ENCODE peak calls at places on chromosome 20, in nine cellular contexts. P, M, J, B, W, G, O, R and U are unnamed samples.

GRCh38 chr20:21027569-21027968 is 78.6 kb downstream of the LINC00237 start:
- DNase-seq in W (peak), P (no peak), M (no peak), G (no peak), J (peak), R (no peak), B (no peak), O (no peak), U (no peak)

GRCh38 chr20:19138758-19139157 is 73.7 kb upstream of the SLC24A3 start:
- DNase-seq in M (no peak), W (no peak), G (no peak), R (no peak), J (no peak), B (no peak), P (no peak), O (no peak), U (no peak)

GRCh38 chr20:57614490-57615471 is 5.4 kb downstream of the ZBP1 start:
- DNase-seq in O (no peak), P (no peak), M (no peak), J (no peak), R (no peak), B (no peak), G (no peak), W (no peak), U (no peak)

GRCh38 chr20:23870461-23870860 is 9.1 kb downstream of the CST5 start:
- DNase-seq in G (no peak), J (no peak), W (no peak), R (no peak), O (no peak), M (no peak), P (no peak), B (no peak), U (no peak)

GRCh38 chr20:6920991-6921613 is 153.6 kb downstream of the BMP2 start:
- DNase-seq in G (no peak), M (no peak), B (no peak), O (no peak), J (peak), W (peak), P (no peak), R (no peak), U (no peak)

GRCh38 chr20:37777556-37777955 is 83.7 kb downstream of the CTNNBL1 start:
- DNase-seq in J (no peak), O (no peak), R (no peak), M (no peak), B (no peak), G (no peak), W (peak), P (no peak), U (no peak)

GRCh38 chr20:44025756-44026155 is 111.1 kb downstream of the TOX2 start:
- DNase-seq in M (no peak), B (no peak), R (no peak), J (no peak), W (no peak), P (no peak), O (no peak), G (no peak), U (no peak)

GRCh38 chr20:58175425-58175824 is 53.0 kb downstream of the ANKRD60 start:
- DNase-seq in G (no peak), J (no peak), M (no peak), O (no peak), W (no peak), R (no peak), B (no peak), P (no peak), U (no peak)

GRCh38 chr20:60214901-60215522 is 256.8 kb downstream of the CDH26 start:
- DNase-seq in B (no peak), G (no peak), O (no peak), R (no peak), M (no peak), W (no peak), J (no peak), P (no peak), U (no peak)

GRCh38 chr20:40314278-40314677 is 374.8 kb downstream of the MAFB start:
- DNase-seq in M (no peak), P (no peak), O (no peak), J (no peak), R (no peak), W (no peak), G (no peak), B (no peak), U (no peak)

GRCh38 chr20:29296256-29297230 is 1960.9 kb upstream of the DEFB115 start:
- DNase-seq in B (no peak), G (no peak), W (no peak), M (no peak), J (no peak), O (no peak), P (no peak), R (peak), U (no peak)

GRCh38 chr20:59307270-59307669 is 6.9 kb downstream of the EDN3 start:
- DNase-seq in J (no peak), O (no peak), R (no peak), P (no peak), B (no peak), W (no peak), M (no peak), G (no peak), U (no peak)

GRCh38 chr20:64052987-64053840 is 3.8 kb upstream of the SOX18 start:
- DNase-seq in G (no peak), J (no peak), R (no peak), W (no peak), B (no peak), O (no peak), P (no peak), M (no peak), U (no peak)

GRCh38 chr20:64052326-64052722 is 2.9 kb upstream of the SOX18 start:
- DNase-seq in B (no peak), P (no peak), M (no peak), G (no peak), O (no peak), W (no peak), R (no peak), J (no peak), U (no peak)

GRCh38 chr20:64055893-64056638 is 6.6 kb upstream of the SOX18 start:
- DNase-seq in W (peak), R (no peak), B (peak), O (peak), G (no peak), P (peak), J (peak), M (no peak), U (peak)

GRCh38 chr20:64055396-64055892 is 6.0 kb upstream of the SOX18 start:
- DNase-seq in P (no peak), W (no peak), G (no peak), R (no peak), M (no peak), B (no peak), O (no peak), J (no peak), U (no peak)

DNA sequence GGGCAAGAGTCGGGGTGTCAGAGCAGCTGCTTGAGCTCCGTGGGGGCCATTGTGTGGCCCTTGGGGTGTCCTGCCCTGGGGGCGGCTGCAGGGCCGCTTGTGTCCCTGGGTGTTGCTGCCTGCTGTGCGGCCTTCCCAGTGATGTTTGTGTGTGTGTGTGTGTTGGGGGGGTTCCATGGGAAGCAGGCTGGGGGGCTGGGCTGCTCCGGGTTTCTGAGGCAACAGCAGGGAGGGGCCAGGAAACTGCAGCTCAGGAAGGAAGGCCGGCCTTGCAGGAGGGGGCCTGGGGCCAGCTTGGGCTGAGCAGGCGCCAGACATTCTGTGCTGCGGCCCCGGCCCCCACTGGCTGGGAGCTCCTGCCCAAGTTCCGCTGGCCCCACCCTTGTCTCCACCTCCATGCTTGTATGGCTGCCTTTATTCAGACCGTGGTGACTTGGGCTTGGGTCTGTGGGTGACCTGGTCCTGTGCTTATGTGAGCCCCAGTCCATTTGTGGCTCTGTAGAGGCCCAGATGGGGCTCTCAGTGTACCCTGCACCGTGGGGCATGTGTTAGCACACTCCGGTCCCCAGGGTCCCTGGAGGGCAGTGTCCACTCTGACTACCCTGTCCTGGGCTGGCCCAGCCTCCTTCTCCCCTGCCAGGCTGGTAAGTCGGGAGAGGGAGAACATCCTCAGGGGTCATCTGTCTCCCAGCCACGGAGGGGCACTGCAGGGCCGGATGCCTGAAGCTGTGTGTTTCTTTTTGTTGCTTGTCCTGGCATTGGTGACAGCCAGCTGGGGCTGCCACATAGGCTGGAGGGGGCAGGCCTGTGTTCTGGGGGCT is 4.6 kb upstream of the SOX18 start:
- DNase-seq in B (peak), W (peak), P (peak), G (no peak), J (peak), M (no peak), O (peak), R (peak), U (peak)
- TF ChIP-seq CTCF in B (peak), W (peak), P (no peak), G (no peak), J (peak), M (no peak), O (no peak), R (no peak), U (peak)

DNA sequence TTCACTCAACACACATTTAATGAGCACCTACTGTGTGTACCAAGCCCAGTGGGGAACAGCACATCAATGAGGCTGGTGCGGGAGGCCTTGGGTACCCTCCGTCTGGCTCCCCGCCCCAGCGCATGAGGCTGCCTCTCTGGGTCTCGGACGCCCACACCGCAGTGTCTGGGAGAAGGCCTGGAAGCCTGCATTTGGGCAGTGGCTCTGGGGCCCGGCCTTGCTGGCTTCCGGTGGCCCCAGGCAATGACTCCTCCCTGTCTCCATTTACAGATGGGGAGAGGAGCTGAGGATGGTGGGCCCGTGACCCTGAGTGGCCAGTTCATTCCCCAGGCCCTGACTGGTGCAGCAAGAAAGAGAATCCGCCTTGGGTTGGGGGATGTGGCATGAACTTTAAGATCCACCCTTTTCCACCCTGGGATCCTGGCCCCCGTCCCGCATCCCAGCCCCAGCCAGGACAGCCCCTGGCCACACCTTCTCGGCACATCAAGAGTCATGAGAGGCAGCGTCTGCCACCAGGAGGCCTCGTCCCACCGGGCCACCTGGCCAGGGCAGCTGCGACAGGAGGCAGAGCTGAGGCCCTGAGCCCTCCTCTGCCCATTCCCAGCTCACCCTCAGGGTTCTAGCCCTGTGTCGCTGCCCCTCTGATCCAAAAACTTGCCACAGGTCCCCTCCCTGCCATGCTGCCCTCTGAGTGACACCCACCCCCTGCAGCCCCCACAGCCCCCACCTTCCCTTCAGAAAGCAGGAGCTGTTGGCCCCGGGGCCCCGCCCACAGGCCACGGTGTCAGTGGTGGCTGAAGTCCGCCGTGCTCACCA is 17.5 kb upstream of the MRGBP start:
- DNase-seq in B (no peak), W (no peak), O (no peak), G (no peak), R (no peak), M (no peak), J (no peak), P (no peak), U (no peak)
- TF ChIP-seq CTCF in B (no peak), W (no peak), O (no peak), G (no peak), R (no peak), M (no peak), J (no peak), P (no peak), U (no peak)

GRCh38 chr20:11716239-11716944 is 201.3 kb upstream of the BTBD3 start:
- DNase-seq in O (no peak), G (no peak), M (no peak), J (peak), B (no peak), W (peak), P (no peak), R (no peak), U (peak)
- TF ChIP-seq CTCF in O (no peak), G (peak), M (no peak), J (peak), B (peak), W (peak), P (no peak), R (no peak), U (peak)

DNA sequence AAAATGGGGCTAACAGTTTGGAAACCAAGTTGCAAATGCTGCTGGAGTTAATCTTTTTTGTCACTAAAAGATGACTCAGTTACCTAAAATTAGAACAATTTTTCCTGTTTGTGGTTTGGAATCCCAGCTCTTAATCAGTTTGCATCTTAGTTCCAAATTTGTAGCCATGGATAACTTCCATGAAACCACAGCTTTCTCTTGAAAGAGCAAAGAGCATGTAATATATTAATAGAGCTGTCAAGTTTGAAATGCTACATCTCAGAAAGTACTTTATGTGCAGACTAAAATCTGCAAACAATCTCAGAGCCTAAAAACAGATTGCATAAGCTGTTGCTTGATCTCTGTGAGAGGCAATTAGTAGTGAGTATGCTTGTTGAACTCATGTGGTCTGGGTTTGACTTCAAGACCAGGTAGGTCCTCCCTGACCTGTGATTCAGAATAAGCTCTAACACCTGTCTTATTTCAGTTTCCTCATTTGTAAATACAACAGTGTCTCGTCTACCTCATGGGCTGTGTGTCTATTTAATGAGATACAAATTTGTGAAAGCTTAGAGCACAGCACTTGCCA is 23.5 kb downstream of the DHX35 start:
- DNase-seq in M (no peak), R (no peak), W (peak), J (peak), B (no peak), P (no peak), O (no peak), G (no peak), U (peak)
- TF ChIP-seq CTCF in M (no peak), R (no peak), W (no peak), J (no peak), B (no peak), P (no peak), O (no peak), G (no peak), U (no peak)

GRCh38 chr20:50455656-50456451 is 54.3 kb upstream of the PTPN1 start:
- DNase-seq in M (no peak), G (no peak), B (peak), W (no peak), J (no peak), R (no peak), P (peak), O (peak), U (no peak)

GRCh38 chr20:50459124-50459918 is 50.9 kb upstream of the PTPN1 start:
- DNase-seq in G (no peak), P (no peak), B (no peak), M (no peak), R (no peak), W (no peak), O (no peak), J (no peak), U (no peak)

GRCh38 chr20:50460115-50460607 is 50.0 kb upstream of the PTPN1 start:
- DNase-seq in O (no peak), M (no peak), P (no peak), J (no peak), R (no peak), B (no peak), W (no peak), G (no peak), U (no peak)

GRCh38 chr20:50453533-50453932 is 56.6 kb upstream of the PTPN1 start:
- DNase-seq in O (no peak), W (no peak), P (no peak), M (no peak), B (no peak), J (no peak), G (no peak), R (no peak), U (no peak)

GRCh38 chr20:50456452-50457324 is 53.5 kb upstream of the PTPN1 start:
- DNase-seq in J (no peak), P (no peak), W (no peak), B (no peak), O (no peak), M (no peak), G (no peak), R (no peak), U (no peak)
- TF ChIP-seq CTCF in J (peak), P (peak), W (peak), B (no peak), O (peak), M (no peak), G (no peak), R (no peak), U (peak)

GRCh38 chr20:34302723-34303528 is at the start of gene AHCY:
- DNase-seq in J (peak), R (peak), G (peak), P (peak), O (peak), B (peak), W (peak), M (peak), U (peak)

GRCh38 chr20:34299925-34300806 is 3.0 kb downstream of the AHCY start:
- DNase-seq in M (no peak), B (no peak), W (peak), P (no peak), O (no peak), J (peak), G (no peak), R (no peak), U (peak)

GRCh38 chr20:34301587-34302311 is 1.4 kb downstream of the AHCY start:
- DNase-seq in G (no peak), J (no peak), R (no peak), M (no peak), W (no peak), P (no peak), O (no peak), B (no peak), U (no peak)

GRCh38 chr20:34300809-34301586 is 2.2 kb downstream of the AHCY start:
- DNase-seq in W (no peak), G (no peak), R (no peak), J (no peak), O (no peak), P (peak), M (no peak), B (no peak), U (no peak)

GRCh38 chr20:34302312-34302722 is 838 bp downstream of the AHCY start:
- DNase-seq in W (peak), O (no peak), R (no peak), J (peak), G (no peak), B (no peak), M (peak), P (no peak), U (peak)
- TF ChIP-seq CTCF in W (peak), O (no peak), R (no peak), J (no peak), G (no peak), B (peak), M (peak), P (no peak), U (peak)

GRCh38 chr20:63498950-63499332 is at the start of gene EEF1A2:
- DNase-seq in R (peak), B (no peak), J (peak), P (peak), O (peak), W (no peak), M (peak), G (no peak), U (no peak)
- TF ChIP-seq CTCF in R (peak), B (no peak), J (peak), P (peak), O (no peak), W (no peak), M (no peak), G (peak), U (no peak)

DNA sequence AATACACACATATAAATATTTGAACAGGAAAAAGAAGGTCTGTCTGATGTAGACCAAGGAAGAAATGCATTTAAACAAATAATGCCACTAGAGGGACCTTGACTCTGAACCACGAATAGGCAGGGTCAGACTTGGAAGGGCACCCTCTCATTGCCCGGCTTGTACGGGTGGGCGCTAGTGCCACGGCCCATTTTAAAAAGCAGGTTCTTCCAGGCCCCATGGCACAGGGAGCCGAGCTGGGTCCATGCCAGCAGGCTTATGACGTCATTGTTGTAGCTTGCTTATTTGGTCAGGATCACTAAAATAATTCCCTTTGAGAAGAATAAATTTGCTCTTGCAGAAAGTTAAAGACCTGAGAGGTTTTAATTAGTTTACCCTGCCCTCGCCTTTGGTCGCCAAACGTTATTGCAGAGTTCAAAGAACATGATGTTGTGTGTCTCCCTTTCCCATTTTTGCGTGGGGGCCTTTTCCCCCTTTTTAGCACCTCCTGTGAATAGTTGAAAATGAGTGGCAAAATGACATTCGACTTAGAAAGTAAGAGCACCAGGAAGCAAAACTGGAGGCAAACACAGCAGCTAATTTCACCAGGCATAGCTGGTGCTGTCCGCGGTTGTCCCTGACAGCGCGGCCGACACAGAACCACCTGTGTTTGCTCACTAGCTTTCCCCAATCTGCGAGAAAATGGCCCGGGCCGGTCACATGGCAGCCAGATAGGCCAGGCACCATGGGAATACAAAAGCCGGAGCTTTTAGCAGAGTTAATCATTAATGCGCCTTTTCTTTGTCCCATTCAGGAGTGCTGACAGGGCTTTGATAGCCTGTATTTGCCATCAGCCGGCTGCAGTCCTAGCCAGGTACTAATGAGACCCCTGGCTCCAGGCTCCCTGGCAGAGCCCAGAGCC is 93.8 kb downstream of the FOXA2 start:
- DNase-seq in M (no peak), B (peak), O (no peak), G (no peak), R (no peak), J (peak), W (no peak), P (no peak), U (no peak)
- TF ChIP-seq CTCF in M (no peak), B (no peak), O (no peak), G (peak), R (no peak), J (peak), W (no peak), P (no peak), U (no peak)